ENCODE peak calls at places on chromosomes 4 and X, in four cellular contexts. F, S, M and N are unnamed samples.

GRCh38 chrX:69234624-69235023 is 69.4 kb upstream of the PJA1 start:
- DNase-seq in M (no peak), F (no peak), S (no peak), N (no peak)

GRCh38 chr4:151887151-151887815 is 126.5 kb upstream of the GATB start:
- DNase-seq in M (no peak), F (no peak), S (peak; percentile 47), N (peak; percentile 12)

GRCh38 chr4:68271851-68272756 is 26.6 kb upstream of the TMPRSS11B start:
- DNase-seq in F (peak; percentile 79), M (no peak), S (peak; percentile 79), N (peak; percentile 44)

GRCh38 chrX:121163443-121163842 is 116.0 kb downstream of the GLUD2 start:
- DNase-seq in S (no peak), M (no peak), F (no peak), N (no peak)

GRCh38 chr4:114076865-114077264 is 97.4 kb upstream of the ARSJ start:
- DNase-seq in F (peak; percentile 27), S (no peak), M (no peak), N (no peak)

GRCh38 chr4:174657472-174657871 is 135.2 kb upstream of the HPGD start:
- DNase-seq in M (no peak), S (no peak), F (no peak), N (no peak)

GRCh38 chr4:137310156-137310555 is 222.1 kb downstream of the PCDH18 start:
- DNase-seq in F (peak; percentile 28), M (no peak), S (peak; percentile 46), N (peak; percentile 1)

GRCh38 chrX:1239681-1240142 is 27.3 kb upstream of the CRLF2 start:
- DNase-seq in F (no peak), M (peak; percentile 64), S (no peak), N (no peak)

GRCh38 chrX:781216-782211 is 150.9 kb downstream of the SHOX start:
- DNase-seq in F (no peak), M (no peak), S (no peak), N (no peak)

GRCh38 chr4:30722092-30722915 is 2.1 kb downstream of the PCDH7 start:
- DNase-seq in M (peak; percentile 52), S (peak; percentile 32), F (no peak), N (no peak)

GRCh38 chr4:84804126-84804525 is 162.4 kb downstream of the WDFY3 start:
- DNase-seq in F (peak; percentile 71), M (no peak), S (peak; percentile 66), N (no peak)

GRCh38 chr4:23305026-23305425 is 584.8 kb downstream of the PPARGC1A start:
- DNase-seq in M (no peak), F (peak; percentile 11), S (no peak), N (peak; percentile 28)

GRCh38 chr4:8746523-8747466 is 124.8 kb downstream of the HMX1 start:
- DNase-seq in S (no peak), F (no peak), M (no peak), N (no peak)

GRCh38 chr4:78059524-78059889 is 2.4 kb downstream of the FRAS1 start:
- DNase-seq in F (peak; percentile 84), M (peak; percentile 65), S (peak; percentile 85), N (peak; percentile 61)

GRCh38 chrX:102029026-102029425 is 96.5 kb upstream of the TCEAL2 start:
- DNase-seq in M (no peak), F (no peak), S (no peak), N (no peak)

GRCh38 chrX:367349-367748 is 19.4 kb downstream of the PPP2R3B start:
- DNase-seq in M (peak; percentile 43), S (no peak), F (no peak), N (no peak)

GRCh38 chr4:1050486-1051213 is 39.2 kb downstream of the FGFRL1 start:
- DNase-seq in M (no peak), S (no peak), F (no peak), N (no peak)

GRCh38 chrX:310621-311155 is 7.9 kb downstream of the GTPBP6 start:
- DNase-seq in S (no peak), F (no peak), M (peak; percentile 38), N (no peak)

GRCh38 chr4:85740431-85740861 is 265.5 kb downstream of the ARHGAP24 start:
- DNase-seq in S (peak; percentile 43), M (no peak), F (no peak), N (peak; percentile 13)

GRCh38 chr4:15234101-15234500 is 193.7 kb upstream of the C1QTNF7 start:
- DNase-seq in S (peak; percentile 52), M (no peak), F (peak; percentile 69), N (peak; percentile 71)

GRCh38 chrX:42943051-42943450 is 165.1 kb upstream of the PPP1R2C start:
- DNase-seq in F (no peak), M (no peak), S (no peak), N (peak; percentile 14)

GRCh38 chr4:165506780-165507305 is 128.0 kb downstream of the CPE start:
- DNase-seq in M (no peak), F (no peak), S (peak; percentile 55), N (no peak)

GRCh38 chrX:143336261-143336660 is 181.0 kb downstream of the SPANXN3 start:
- DNase-seq in M (no peak), S (no peak), F (peak; percentile 52), N (no peak)

GRCh38 chr4:20368926-20369325 is 117.2 kb downstream of the SLIT2 start:
- DNase-seq in F (peak; percentile 30), M (no peak), S (peak; percentile 79), N (no peak)

GRCh38 chrX:47234583-47234982 is 1.8 kb downstream of the USP11 start:
- DNase-seq in F (peak; percentile 28), M (no peak), S (peak; percentile 25), N (no peak)

GRCh38 chr4:36280555-36280954 is 861 bp upstream of the DTHD1 start:
- DNase-seq in M (no peak), F (no peak), S (no peak), N (peak; percentile 79)